ENCODE peak calls at places on chromosomes 2 and 18, in nine cellular contexts. One of them, this sample, is unnamed.
A peak's percentile ranks its signal among the peaks of the same experiment; 100 is the strongest.

GRCh38 chr2:37782721-37783438 is 111.4 kb upstream of the CDC42EP3 start:
- DNase-seq in cerebellum: no peak
- DNase-seq in AG04450: no peak
- DNase-seq in bronchial epithelial cell: peak; percentile 22
- DNase-seq in HT-29: no peak
- DNase-seq in astrocyte of the spinal cord: no peak
- DNase-seq in activated CD8-positive, alpha-beta memory T cell treated with anti-CD3 and anti-CD28 coated beads, Interleukin-2, amount 10 ng/mL, durations not matched to agents 7 days and 5 days: no peak
- DNase-seq in nephron progenitor cell: no peak
- DNase-seq in activated gamma-delta T cell treated with Interleukin-2 at 50 U/mL for 16 hours: no peak
- DNase-seq in this sample: no peak

GRCh38 chr18:31248783-31249521 is 69.0 kb upstream of the DSG1 start:
- DNase-seq in cerebellum: no peak
- DNase-seq in AG04450: no peak
- DNase-seq in bronchial epithelial cell: peak; percentile 98
- DNase-seq in HT-29: no peak
- DNase-seq in astrocyte of the spinal cord: peak; percentile 42
- DNase-seq in activated CD8-positive, alpha-beta memory T cell treated with anti-CD3 and anti-CD28 coated beads, Interleukin-2, amount 10 ng/mL, durations not matched to agents 7 days and 5 days: no peak
- DNase-seq in nephron progenitor cell: no peak
- DNase-seq in activated gamma-delta T cell treated with Interleukin-2 at 50 U/mL for 16 hours: no peak
- DNase-seq in this sample: no peak

GRCh38 chr2:124317628-124318027 is 292.5 kb downstream of the CNTNAP5 start:
- DNase-seq in cerebellum: no peak
- DNase-seq in AG04450: no peak
- DNase-seq in bronchial epithelial cell: no peak
- DNase-seq in HT-29: no peak
- DNase-seq in astrocyte of the spinal cord: no peak
- DNase-seq in activated CD8-positive, alpha-beta memory T cell treated with anti-CD3 and anti-CD28 coated beads, Interleukin-2, amount 10 ng/mL, durations not matched to agents 7 days and 5 days: no peak
- DNase-seq in nephron progenitor cell: no peak
- DNase-seq in activated gamma-delta T cell treated with Interleukin-2 at 50 U/mL for 16 hours: no peak
- DNase-seq in this sample: no peak

GRCh38 chr18:50178601-50179000 is 16.3 kb downstream of the MYO5B start:
- DNase-seq in cerebellum: no peak
- DNase-seq in AG04450: no peak
- DNase-seq in bronchial epithelial cell: no peak
- DNase-seq in HT-29: no peak
- DNase-seq in astrocyte of the spinal cord: no peak
- DNase-seq in activated CD8-positive, alpha-beta memory T cell treated with anti-CD3 and anti-CD28 coated beads, Interleukin-2, amount 10 ng/mL, durations not matched to agents 7 days and 5 days: no peak
- DNase-seq in nephron progenitor cell: no peak
- DNase-seq in activated gamma-delta T cell treated with Interleukin-2 at 50 U/mL for 16 hours: no peak
- DNase-seq in this sample: no peak

GRCh38 chr18:57975805-57976204 is 68.2 kb upstream of the NEDD4L start:
- DNase-seq in cerebellum: no peak
- DNase-seq in AG04450: no peak
- DNase-seq in bronchial epithelial cell: no peak
- DNase-seq in HT-29: no peak
- DNase-seq in astrocyte of the spinal cord: no peak
- DNase-seq in activated CD8-positive, alpha-beta memory T cell treated with anti-CD3 and anti-CD28 coated beads, Interleukin-2, amount 10 ng/mL, durations not matched to agents 7 days and 5 days: no peak
- DNase-seq in nephron progenitor cell: no peak
- DNase-seq in activated gamma-delta T cell treated with Interleukin-2 at 50 U/mL for 16 hours: no peak
- DNase-seq in this sample: no peak

GRCh38 chr2:10914272-10914693 is 2.5 kb downstream of the KCNF1 start:
- DNase-seq in cerebellum: no peak
- DNase-seq in AG04450: no peak
- DNase-seq in bronchial epithelial cell: no peak
- DNase-seq in HT-29: peak; percentile 46
- DNase-seq in astrocyte of the spinal cord: no peak
- DNase-seq in activated CD8-positive, alpha-beta memory T cell treated with anti-CD3 and anti-CD28 coated beads, Interleukin-2, amount 10 ng/mL, durations not matched to agents 7 days and 5 days: no peak
- DNase-seq in nephron progenitor cell: no peak
- DNase-seq in activated gamma-delta T cell treated with Interleukin-2 at 50 U/mL for 16 hours: no peak
- DNase-seq in this sample: no peak

GRCh38 chr18:59835656-59836379 is 64.0 kb upstream of the PMAIP1 start:
- DNase-seq in cerebellum: no peak
- DNase-seq in AG04450: no peak
- DNase-seq in bronchial epithelial cell: no peak
- DNase-seq in HT-29: no peak
- DNase-seq in astrocyte of the spinal cord: no peak
- DNase-seq in activated CD8-positive, alpha-beta memory T cell treated with anti-CD3 and anti-CD28 coated beads, Interleukin-2, amount 10 ng/mL, durations not matched to agents 7 days and 5 days: no peak
- DNase-seq in nephron progenitor cell: peak; percentile 32
- DNase-seq in activated gamma-delta T cell treated with Interleukin-2 at 50 U/mL for 16 hours: no peak
- DNase-seq in this sample: no peak

GRCh38 chr2:223626713-223627112 is 24.6 kb upstream of the SCG2 start:
- DNase-seq in cerebellum: no peak
- DNase-seq in AG04450: no peak
- DNase-seq in bronchial epithelial cell: peak; percentile 32
- DNase-seq in HT-29: no peak
- DNase-seq in astrocyte of the spinal cord: peak; percentile 75
- DNase-seq in activated CD8-positive, alpha-beta memory T cell treated with anti-CD3 and anti-CD28 coated beads, Interleukin-2, amount 10 ng/mL, durations not matched to agents 7 days and 5 days: no peak
- DNase-seq in nephron progenitor cell: no peak
- DNase-seq in activated gamma-delta T cell treated with Interleukin-2 at 50 U/mL for 16 hours: no peak
- DNase-seq in this sample: no peak

GRCh38 chr2:240839152-240840143 is 19.4 kb upstream of the KIF1A start:
- DNase-seq in cerebellum: no peak
- DNase-seq in AG04450: no peak
- DNase-seq in bronchial epithelial cell: no peak
- DNase-seq in HT-29: no peak
- DNase-seq in astrocyte of the spinal cord: no peak
- DNase-seq in activated CD8-positive, alpha-beta memory T cell treated with anti-CD3 and anti-CD28 coated beads, Interleukin-2, amount 10 ng/mL, durations not matched to agents 7 days and 5 days: no peak
- DNase-seq in nephron progenitor cell: no peak
- DNase-seq in activated gamma-delta T cell treated with Interleukin-2 at 50 U/mL for 16 hours: no peak
- DNase-seq in this sample: no peak

GRCh38 chr18:33440011-33440383 is 524 bp downstream of the CCDC178 start:
- DNase-seq in cerebellum: no peak
- DNase-seq in AG04450: no peak
- DNase-seq in bronchial epithelial cell: peak; percentile 42
- DNase-seq in HT-29: no peak
- DNase-seq in astrocyte of the spinal cord: peak; percentile 79
- DNase-seq in activated CD8-positive, alpha-beta memory T cell treated with anti-CD3 and anti-CD28 coated beads, Interleukin-2, amount 10 ng/mL, durations not matched to agents 7 days and 5 days: no peak
- DNase-seq in nephron progenitor cell: peak; percentile 64
- DNase-seq in activated gamma-delta T cell treated with Interleukin-2 at 50 U/mL for 16 hours: no peak
- DNase-seq in this sample: no peak

GRCh38 chr2:229174794-229175529 is 96.1 kb downstream of the PID1 start:
- DNase-seq in cerebellum: no peak
- DNase-seq in AG04450: no peak
- DNase-seq in bronchial epithelial cell: peak; percentile 60
- DNase-seq in HT-29: no peak
- DNase-seq in astrocyte of the spinal cord: peak; percentile 29
- DNase-seq in activated CD8-positive, alpha-beta memory T cell treated with anti-CD3 and anti-CD28 coated beads, Interleukin-2, amount 10 ng/mL, durations not matched to agents 7 days and 5 days: no peak
- DNase-seq in nephron progenitor cell: no peak
- DNase-seq in activated gamma-delta T cell treated with Interleukin-2 at 50 U/mL for 16 hours: no peak
- DNase-seq in this sample: no peak

GRCh38 chr2:224260605-224261004 is 141.3 kb downstream of the FAM124B start:
- DNase-seq in cerebellum: peak; percentile 7
- DNase-seq in AG04450: no peak
- DNase-seq in bronchial epithelial cell: no peak
- DNase-seq in HT-29: no peak
- DNase-seq in astrocyte of the spinal cord: no peak
- DNase-seq in activated CD8-positive, alpha-beta memory T cell treated with anti-CD3 and anti-CD28 coated beads, Interleukin-2, amount 10 ng/mL, durations not matched to agents 7 days and 5 days: no peak
- DNase-seq in nephron progenitor cell: peak; percentile 41
- DNase-seq in activated gamma-delta T cell treated with Interleukin-2 at 50 U/mL for 16 hours: no peak
- DNase-seq in this sample: no peak

GRCh38 chr2:43851026-43851980 is 12.5 kb downstream of the ABCG8 start:
- DNase-seq in cerebellum: no peak
- DNase-seq in AG04450: no peak
- DNase-seq in bronchial epithelial cell: no peak
- DNase-seq in HT-29: no peak
- DNase-seq in astrocyte of the spinal cord: no peak
- DNase-seq in activated CD8-positive, alpha-beta memory T cell treated with anti-CD3 and anti-CD28 coated beads, Interleukin-2, amount 10 ng/mL, durations not matched to agents 7 days and 5 days: no peak
- DNase-seq in nephron progenitor cell: no peak
- DNase-seq in activated gamma-delta T cell treated with Interleukin-2 at 50 U/mL for 16 hours: no peak
- DNase-seq in this sample: no peak

GRCh38 chr2:73907840-73908452 is 15.1 kb downstream of the ACTG2 start:
- DNase-seq in cerebellum: no peak
- DNase-seq in AG04450: no peak
- DNase-seq in bronchial epithelial cell: peak; percentile 46
- DNase-seq in HT-29: peak; percentile 22
- DNase-seq in astrocyte of the spinal cord: peak; percentile 88
- DNase-seq in activated CD8-positive, alpha-beta memory T cell treated with anti-CD3 and anti-CD28 coated beads, Interleukin-2, amount 10 ng/mL, durations not matched to agents 7 days and 5 days: peak; percentile 74
- DNase-seq in nephron progenitor cell: no peak
- DNase-seq in activated gamma-delta T cell treated with Interleukin-2 at 50 U/mL for 16 hours: peak; percentile 53
- DNase-seq in this sample: peak; percentile 52

GRCh38 chr18:45962461-45962860 is 4.7 kb downstream of the EPG5 start:
- DNase-seq in cerebellum: no peak
- DNase-seq in AG04450: no peak
- DNase-seq in bronchial epithelial cell: peak; percentile 77
- DNase-seq in HT-29: no peak
- DNase-seq in astrocyte of the spinal cord: peak; percentile 70
- DNase-seq in activated CD8-positive, alpha-beta memory T cell treated with anti-CD3 and anti-CD28 coated beads, Interleukin-2, amount 10 ng/mL, durations not matched to agents 7 days and 5 days: peak; percentile 56
- DNase-seq in nephron progenitor cell: no peak
- DNase-seq in activated gamma-delta T cell treated with Interleukin-2 at 50 U/mL for 16 hours: peak; percentile 11
- DNase-seq in this sample: no peak

GRCh38 chr2:210502997-210503621 is 26.6 kb upstream of the LANCL1 start:
- DNase-seq in cerebellum: peak; percentile 49
- DNase-seq in AG04450: peak; percentile 18
- DNase-seq in bronchial epithelial cell: peak; percentile 50
- DNase-seq in HT-29: peak; percentile 52
- DNase-seq in astrocyte of the spinal cord: peak; percentile 58
- DNase-seq in activated CD8-positive, alpha-beta memory T cell treated with anti-CD3 and anti-CD28 coated beads, Interleukin-2, amount 10 ng/mL, durations not matched to agents 7 days and 5 days: peak; percentile 44
- DNase-seq in nephron progenitor cell: peak; percentile 32
- DNase-seq in activated gamma-delta T cell treated with Interleukin-2 at 50 U/mL for 16 hours: no peak
- DNase-seq in this sample: no peak

GRCh38 chr2:235836416-235837042 is 331.7 kb downstream of the GBX2 start:
- DNase-seq in cerebellum: no peak
- DNase-seq in AG04450: no peak
- DNase-seq in bronchial epithelial cell: peak; percentile 9
- DNase-seq in HT-29: peak; percentile 24
- DNase-seq in astrocyte of the spinal cord: no peak
- DNase-seq in activated CD8-positive, alpha-beta memory T cell treated with anti-CD3 and anti-CD28 coated beads, Interleukin-2, amount 10 ng/mL, durations not matched to agents 7 days and 5 days: no peak
- DNase-seq in nephron progenitor cell: peak; percentile 34
- DNase-seq in activated gamma-delta T cell treated with Interleukin-2 at 50 U/mL for 16 hours: no peak
- DNase-seq in this sample: no peak

GRCh38 chr2:202780514-202781021 is 91.0 kb downstream of the ICA1L start:
- DNase-seq in cerebellum: no peak
- DNase-seq in AG04450: peak; percentile 2
- DNase-seq in bronchial epithelial cell: peak; percentile 100
- DNase-seq in HT-29: no peak
- DNase-seq in astrocyte of the spinal cord: peak; percentile 43
- DNase-seq in activated CD8-positive, alpha-beta memory T cell treated with anti-CD3 and anti-CD28 coated beads, Interleukin-2, amount 10 ng/mL, durations not matched to agents 7 days and 5 days: no peak
- DNase-seq in nephron progenitor cell: no peak
- DNase-seq in activated gamma-delta T cell treated with Interleukin-2 at 50 U/mL for 16 hours: no peak
- DNase-seq in this sample: no peak

GRCh38 chr2:233838251-233838650 is 16.1 kb downstream of the HJURP start:
- DNase-seq in cerebellum: no peak
- DNase-seq in AG04450: no peak
- DNase-seq in bronchial epithelial cell: no peak
- DNase-seq in HT-29: no peak
- DNase-seq in astrocyte of the spinal cord: no peak
- DNase-seq in activated CD8-positive, alpha-beta memory T cell treated with anti-CD3 and anti-CD28 coated beads, Interleukin-2, amount 10 ng/mL, durations not matched to agents 7 days and 5 days: no peak
- DNase-seq in nephron progenitor cell: no peak
- DNase-seq in activated gamma-delta T cell treated with Interleukin-2 at 50 U/mL for 16 hours: no peak
- DNase-seq in this sample: no peak

GRCh38 chr2:33091541-33092123 is 144.9 kb downstream of the LTBP1 start:
- DNase-seq in cerebellum: no peak
- DNase-seq in AG04450: no peak
- DNase-seq in bronchial epithelial cell: no peak
- DNase-seq in HT-29: no peak
- DNase-seq in astrocyte of the spinal cord: no peak
- DNase-seq in activated CD8-positive, alpha-beta memory T cell treated with anti-CD3 and anti-CD28 coated beads, Interleukin-2, amount 10 ng/mL, durations not matched to agents 7 days and 5 days: no peak
- DNase-seq in nephron progenitor cell: no peak
- DNase-seq in activated gamma-delta T cell treated with Interleukin-2 at 50 U/mL for 16 hours: no peak
- DNase-seq in this sample: no peak

GRCh38 chr2:195505701-195506100 is 151.3 kb upstream of the SLC39A10 start:
- DNase-seq in cerebellum: no peak
- DNase-seq in AG04450: no peak
- DNase-seq in bronchial epithelial cell: no peak
- DNase-seq in HT-29: no peak
- DNase-seq in astrocyte of the spinal cord: no peak
- DNase-seq in activated CD8-positive, alpha-beta memory T cell treated with anti-CD3 and anti-CD28 coated beads, Interleukin-2, amount 10 ng/mL, durations not matched to agents 7 days and 5 days: no peak
- DNase-seq in nephron progenitor cell: no peak
- DNase-seq in activated gamma-delta T cell treated with Interleukin-2 at 50 U/mL for 16 hours: no peak
- DNase-seq in this sample: no peak

GRCh38 chr2:74498500-74499268 is 719 bp downstream of the LBX2 start:
- DNase-seq in cerebellum: no peak
- DNase-seq in AG04450: no peak
- DNase-seq in bronchial epithelial cell: peak; percentile 55
- DNase-seq in HT-29: peak; percentile 67
- DNase-seq in astrocyte of the spinal cord: peak; percentile 22
- DNase-seq in activated CD8-positive, alpha-beta memory T cell treated with anti-CD3 and anti-CD28 coated beads, Interleukin-2, amount 10 ng/mL, durations not matched to agents 7 days and 5 days: peak; percentile 69
- DNase-seq in nephron progenitor cell: peak; percentile 50
- DNase-seq in activated gamma-delta T cell treated with Interleukin-2 at 50 U/mL for 16 hours: no peak
- DNase-seq in this sample: no peak

GRCh38 chr2:10254373-10255188 is 48.1 kb upstream of the HPCAL1 start:
- DNase-seq in cerebellum: no peak
- DNase-seq in AG04450: no peak
- DNase-seq in bronchial epithelial cell: no peak
- DNase-seq in HT-29: no peak
- DNase-seq in astrocyte of the spinal cord: peak; percentile 28
- DNase-seq in activated CD8-positive, alpha-beta memory T cell treated with anti-CD3 and anti-CD28 coated beads, Interleukin-2, amount 10 ng/mL, durations not matched to agents 7 days and 5 days: no peak
- DNase-seq in nephron progenitor cell: peak; percentile 3
- DNase-seq in activated gamma-delta T cell treated with Interleukin-2 at 50 U/mL for 16 hours: no peak
- DNase-seq in this sample: no peak

GRCh38 chr2:28747714-28748113 is 3.9 kb upstream of the PPP1CB start:
- DNase-seq in cerebellum: no peak
- DNase-seq in AG04450: no peak
- DNase-seq in bronchial epithelial cell: no peak
- DNase-seq in HT-29: no peak
- DNase-seq in astrocyte of the spinal cord: no peak
- DNase-seq in activated CD8-positive, alpha-beta memory T cell treated with anti-CD3 and anti-CD28 coated beads, Interleukin-2, amount 10 ng/mL, durations not matched to agents 7 days and 5 days: no peak
- DNase-seq in nephron progenitor cell: no peak
- DNase-seq in activated gamma-delta T cell treated with Interleukin-2 at 50 U/mL for 16 hours: no peak
- DNase-seq in this sample: no peak

GRCh38 chr2:47373747-47374146 is 29.2 kb upstream of the MSH2 start:
- DNase-seq in cerebellum: no peak
- DNase-seq in AG04450: no peak
- DNase-seq in bronchial epithelial cell: no peak
- DNase-seq in HT-29: peak; percentile 53
- DNase-seq in astrocyte of the spinal cord: no peak
- DNase-seq in activated CD8-positive, alpha-beta memory T cell treated with anti-CD3 and anti-CD28 coated beads, Interleukin-2, amount 10 ng/mL, durations not matched to agents 7 days and 5 days: no peak
- DNase-seq in nephron progenitor cell: no peak
- DNase-seq in activated gamma-delta T cell treated with Interleukin-2 at 50 U/mL for 16 hours: no peak
- DNase-seq in this sample: no peak

GRCh38 chr18:73136134-73136533 is 268.3 kb upstream of the NETO1 start:
- DNase-seq in cerebellum: no peak
- DNase-seq in AG04450: no peak
- DNase-seq in bronchial epithelial cell: peak; percentile 37
- DNase-seq in HT-29: no peak
- DNase-seq in astrocyte of the spinal cord: peak; percentile 31
- DNase-seq in activated CD8-positive, alpha-beta memory T cell treated with anti-CD3 and anti-CD28 coated beads, Interleukin-2, amount 10 ng/mL, durations not matched to agents 7 days and 5 days: no peak
- DNase-seq in nephron progenitor cell: no peak
- DNase-seq in activated gamma-delta T cell treated with Interleukin-2 at 50 U/mL for 16 hours: no peak
- DNase-seq in this sample: no peak